ENCODE peak calls at places on chromosome 21, in five cellular contexts. N is nephron progenitor cell, C is hypothalamus, B is left colon, F is neural crest cell. O is an unnamed sample.

GRCh38 chr21:45985471-45986315 is 4.1 kb downstream of the COL6A1 start:
- DNase-seq in C (no peak), B (peak; percentile 20), N (no peak), F (no peak), O (no peak)

GRCh38 chr21:36992671-36993070 is 13.8 kb upstream of the RIPPLY3 start:
- DNase-seq in B (no peak), C (no peak), N (no peak), F (no peak), O (no peak)

GRCh38 chr21:44313451-44313850 is 13.6 kb downstream of the PFKL start:
- DNase-seq in B (no peak), N (no peak), C (no peak), F (no peak), O (no peak)

GRCh38 chr21:17759546-17760178 is 59.5 kb downstream of the C21orf91 start:
- DNase-seq in B (no peak), F (no peak), C (no peak), N (no peak), O (no peak)

GRCh38 chr21:46189213-46189958 is 5.1 kb upstream of the SPATC1L start:
- DNase-seq in F (no peak), B (no peak), N (no peak), C (no peak), O (no peak)

GRCh38 chr21:20856926-20857325 is 141.3 kb upstream of the NCAM2 start:
- DNase-seq in N (no peak), C (no peak), F (no peak), B (no peak), O (no peak)

GRCh38 chr21:43929217-43929971 is 64.4 kb downstream of the AGPAT3 start:
- DNase-seq in F (no peak), B (no peak), N (no peak), C (no peak), O (no peak)

GRCh38 chr21:33219300-33219699 is 10.4 kb upstream of the IFNAR2 start:
- DNase-seq in C (no peak), B (no peak), N (no peak), F (no peak), O (no peak)

GRCh38 chr21:32320726-32321125 is 22.1 kb downstream of the MRAP start:
- DNase-seq in F (no peak), B (no peak), C (no peak), N (no peak), O (no peak)

GRCh38 chr21:10521091-10521598 is at the start of gene TPTE:
- DNase-seq in C (no peak), N (no peak), F (no peak), B (no peak), O (no peak)

GRCh38 chr21:33418686-33419085 is 15.5 kb downstream of the IFNGR2 start:
- DNase-seq in C (no peak), F (no peak), N (no peak), B (no peak), O (no peak)

GRCh38 chr21:35855463-35855862 is 204.9 kb downstream of the SETD4 start:
- DNase-seq in C (no peak), B (no peak), F (no peak), N (no peak), O (no peak)

GRCh38 chr21:26391166-26391565 is 181.9 kb downstream of the CYYR1 start:
- DNase-seq in F (no peak), N (no peak), B (no peak), C (no peak), O (no peak)

GRCh38 chr21:32325706-32326105 is 27.1 kb downstream of the MRAP start:
- DNase-seq in C (peak; percentile 18), B (no peak), N (no peak), F (no peak), O (no peak)

GRCh38 chr21:42532466-42533181 is 19.0 kb downstream of the SLC37A1 start:
- DNase-seq in B (peak; percentile 64), C (peak; percentile 84), F (no peak), N (no peak), O (no peak)

GRCh38 chr21:44370027-44370735 is 16.8 kb downstream of the TRPM2 start:
- DNase-seq in C (no peak), N (peak; percentile 83), F (peak; percentile 45), B (peak; percentile 12), O (no peak)

GRCh38 chr21:34200288-34200905 is 127.0 kb downstream of the MRPS6 start:
- DNase-seq in B (no peak), F (no peak), N (no peak), C (no peak), O (no peak)

GRCh38 chr21:17388226-17388625 is 124.6 kb upstream of the CXADR start:
- DNase-seq in N (no peak), C (peak; percentile 25), B (no peak), F (no peak), O (no peak)

GRCh38 chr21:27418338-27418737 is 451.4 kb upstream of the ADAMTS5 start:
- DNase-seq in N (no peak), C (no peak), F (no peak), B (no peak), O (no peak)

GRCh38 chr21:29018540-29018939 is 609 bp downstream of the RWDD2B start:
- DNase-seq in N (no peak), C (no peak), F (no peak), B (no peak), O (no peak)

GRCh38 chr21:27057997-27058396 is 91.1 kb upstream of the ADAMTS5 start:
- DNase-seq in B (no peak), N (no peak), C (no peak), F (no peak), O (no peak)

GRCh38 chr21:34936874-34937563 is 112.1 kb downstream of the RUNX1 start:
- DNase-seq in B (no peak), N (no peak), F (no peak), C (no peak), O (no peak)

GRCh38 chr21:35578350-35578782 is 482.0 kb downstream of the SETD4 start:
- DNase-seq in C (no peak), B (no peak), N (no peak), F (no peak), O (no peak)

O was measured in activated naive CD8-positive, alpha-beta T cell treated with anti-CD3 and anti-CD28 coated beads, Interleukin-2, amount 50 U/mL, for 24 hours.